ENCODE peak calls at places on chromosome 22, in ten cellular contexts. F, J, U, R, C, I, Y, B, A and S are unnamed samples. For H3K36me3, the result is how much of the 10 kb centered on the place peaks cover.

GRCh38 chr22:44736581-44737413 is 15.6 kb upstream of the ARHGAP8 start:
- DNase-seq in A (no peak), J (no peak), Y (no peak), U (no peak), F (no peak), R (no peak), I (no peak), B (no peak), C (no peak), S (no peak)

GRCh38 chr22:19689408-19689807 is 24.9 kb upstream of the SEPTIN5 start:
- DNase-seq in C (peak), R (no peak), J (no peak), B (no peak), U (no peak), A (no peak), I (no peak), Y (no peak), F (no peak), S (no peak)

GRCh38 chr22:19958083-19959042 is 16.7 kb upstream of the TXNRD2 start:
- DNase-seq in F (no peak), U (peak), I (no peak), A (peak), B (no peak), R (no peak), C (peak), Y (no peak), J (no peak), S (peak)

GRCh38 chr22:20013382-20013871 is 3.2 kb downstream of the ARVCF start:
- DNase-seq in C (peak), Y (peak), U (peak), I (no peak), B (no peak), A (peak), J (no peak), R (peak), F (peak), S (peak)

GRCh38 chr22:46447906-46448669 is 89.3 kb downstream of the CELSR1 start:
- DNase-seq in U (no peak), B (no peak), Y (no peak), I (no peak), F (no peak), J (no peak), R (no peak), C (no peak), A (no peak), S (no peak)

GRCh38 chr22:19817561-19818263 is 37.0 kb downstream of the GNB1L start:
- DNase-seq in F (no peak), I (no peak), J (no peak), A (no peak), U (no peak), C (no peak), Y (no peak), B (no peak), R (no peak), S (peak)

GRCh38 chr22:40178417-40179409 is 988 bp downstream of the TNRC6B start:
- DNase-seq in J (no peak), Y (peak), U (peak), A (peak), C (peak), R (peak), I (peak), F (peak), B (peak), S (peak)

GRCh38 chr22:28116261-28116673 is 197.2 kb upstream of the PITPNB start:
- DNase-seq in B (peak), U (peak), J (no peak), F (peak), A (no peak), Y (peak), C (peak), R (peak), I (peak), S (peak)

GRCh38 chr22:26756675-26757293 is 99.4 kb downstream of the MIAT start:
- DNase-seq in Y (peak), R (peak), C (peak), I (no peak), A (peak), F (peak), B (peak), U (peak), J (no peak), S (peak)

GRCh38 chr22:19463491-19464469 is 15.2 kb downstream of the UFD1 start:
- DNase-seq in F (no peak), A (no peak), C (peak), U (peak), I (no peak), R (peak), B (no peak), Y (no peak), J (no peak), S (no peak)

GRCh38 chr22:19759459-19759993 is 1.1 kb upstream of the TBX1 start:
- DNase-seq in Y (peak), B (no peak), I (no peak), J (no peak), F (no peak), C (no peak), A (no peak), U (no peak), R (no peak), S (no peak)

GRCh38 chr22:20319041-20319744 is 667 bp downstream of the DGCR6L start:
- DNase-seq in B (no peak), I (peak), F (no peak), R (no peak), J (no peak), Y (peak), C (no peak), U (no peak), A (peak), S (no peak)

GRCh38 chr22:25060522-25061071 is 108.1 kb downstream of the KIAA1671 start:
- DNase-seq in Y (no peak), R (no peak), U (no peak), C (no peak), B (no peak), F (no peak), J (no peak), I (no peak), A (no peak), S (no peak)

GRCh38 chr22:46180370-46181137 is 30.2 kb downstream of the PPARA start:
- DNase-seq in C (no peak), Y (peak), R (no peak), I (no peak), B (no peak), A (no peak), J (no peak), U (no peak), F (no peak), S (no peak)

GRCh38 chr22:49789289-49790141 is 38.2 kb downstream of the BRD1 start:
- DNase-seq in C (no peak), U (peak), F (no peak), R (peak), J (no peak), B (no peak), Y (no peak), A (no peak), I (no peak), S (peak)
- H3K36me3 ChIP-seq in C (under half), U (under half), F (under half), R (half or more), J (under half), B (half or more), Y (under half), A (under half), I (under half), S (half or more)

GRCh38 chr22:32103648-32104326 is 55.3 kb downstream of the C22orf42 start:
- DNase-seq in Y (peak), F (no peak), C (no peak), A (no peak), I (no peak), B (no peak), R (no peak), J (no peak), U (no peak), S (no peak)
- TF ChIP-seq CTCF in Y (peak), F (peak), C (peak), A (no peak), I (peak), B (no peak), R (peak), J (peak), U (peak), S (no peak)

DNA sequence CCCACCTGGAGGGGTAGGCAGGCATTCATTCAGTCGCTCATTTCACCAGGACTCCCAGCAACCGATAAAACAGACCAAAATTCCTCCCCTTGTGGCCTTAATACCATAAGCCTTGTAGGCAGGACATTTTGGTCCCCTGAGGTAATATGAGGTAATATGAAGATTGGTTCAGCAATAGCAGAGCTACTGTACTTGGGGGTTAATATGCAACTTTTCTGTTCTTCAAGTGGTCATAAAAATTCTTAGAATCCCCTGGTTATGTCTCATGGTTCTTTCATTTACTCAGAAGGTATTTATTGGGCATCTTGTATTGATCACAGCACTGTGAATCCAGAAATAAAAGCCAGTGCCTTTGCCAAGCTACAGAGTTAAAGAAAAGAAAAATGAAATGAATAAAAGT is 29.8 kb downstream of the SHISA8 start:
- DNase-seq in B (no peak), J (no peak), C (no peak), A (no peak), F (no peak), I (no peak), R (no peak), Y (no peak), U (no peak), S (no peak)
- H3K36me3 ChIP-seq in B (half or more), J (under half), C (under half), A (under half), F (under half), I (under half), R (half or more), Y (half or more), U (half or more), S (half or more)

GRCh38 chr22:50693462-50693861 is 20.8 kb downstream of the SHANK3 start:
- DNase-seq in I (no peak), B (no peak), F (no peak), U (no peak), Y (no peak), R (no peak), C (no peak), J (no peak), A (no peak), S (no peak)
- TF ChIP-seq CTCF in I (no peak), B (no peak), F (no peak), U (no peak), Y (no peak), R (no peak), C (no peak), J (no peak), A (no peak), S (no peak)

GRCh38 chr22:23300476-23300875 is 120.2 kb downstream of the BCR start:
- DNase-seq in A (peak), R (no peak), I (no peak), C (no peak), F (no peak), J (no peak), U (no peak), Y (no peak), B (no peak), S (no peak)

GRCh38 chr22:23301591-23301990 is 121.3 kb downstream of the BCR start:
- DNase-seq in J (no peak), Y (no peak), B (no peak), U (no peak), C (no peak), F (no peak), I (no peak), R (peak), A (no peak), S (no peak)

GRCh38 chr22:23305321-23305910 is 125.1 kb downstream of the BCR start:
- DNase-seq in Y (no peak), A (no peak), I (no peak), B (peak), C (peak), U (no peak), R (peak), J (no peak), F (no peak), S (peak)

GRCh38 chr22:23305922-23306374 is 125.6 kb downstream of the BCR start:
- DNase-seq in Y (no peak), C (peak), R (peak), F (peak), B (peak), U (peak), I (peak), J (no peak), A (no peak), S (peak)

GRCh38 chr22:23302171-23303002 is 122.1 kb downstream of the BCR start:
- DNase-seq in I (no peak), J (no peak), Y (no peak), F (no peak), C (peak), A (peak), U (no peak), B (no peak), R (peak), S (no peak)
- H3K36me3 ChIP-seq in I (under half), J (under half), Y (under half), F (under half), C (under half), A (under half), U (under half), B (under half), R (half or more), S (under half)